ENCODE peak calls at places on chromosomes 11 and 22, in four cellular contexts. D, E, Y and N are unnamed samples.

GRCh38 chr11:11152877-11153276 is 200.2 kb downstream of the CSNK2A3 start:
- DNase-seq in D (no peak), E (no peak), Y (no peak), N (no peak)

GRCh38 chr11:78000193-78000592 is 5.7 kb upstream of the INTS4 start:
- DNase-seq in D (no peak), E (peak; percentile 56), Y (peak; percentile 73), N (peak; percentile 33)

GRCh38 chr11:67316882-67317364 is 13.6 kb downstream of the SSH3 start:
- DNase-seq in D (no peak), E (no peak), Y (no peak), N (no peak)

GRCh38 chr11:128726464-128727139 is 32.7 kb downstream of the FLI1 start:
- DNase-seq in D (no peak), E (no peak), Y (no peak), N (no peak)

GRCh38 chr22:31289335-31289734 is 3.0 kb downstream of the PIK3IP1 start:
- DNase-seq in D (no peak), E (no peak), Y (no peak), N (peak; percentile 58)

GRCh38 chr11:28366549-28367341 is 258.6 kb downstream of the METTL15 start:
- DNase-seq in D (no peak), E (no peak), Y (no peak), N (no peak)

GRCh38 chr11:88555018-88555828 is 217.7 kb upstream of the CTSC start:
- DNase-seq in D (no peak), E (no peak), Y (no peak), N (no peak)

GRCh38 chr11:2533642-2534115 is 88.9 kb downstream of the KCNQ1 start:
- DNase-seq in D (peak; percentile 80), E (peak; percentile 75), Y (peak; percentile 88), N (peak; percentile 95)

GRCh38 chr11:97033178-97033577 is 643.4 kb downstream of the JRKL start:
- DNase-seq in D (peak; percentile 4), E (no peak), Y (no peak), N (no peak)

GRCh38 chr11:62054484-62055121 is 69.2 kb upstream of the INCENP start:
- DNase-seq in D (no peak), E (no peak), Y (peak; percentile 47), N (peak; percentile 94)

GRCh38 chr11:7909585-7910325 is 21.3 kb downstream of the OR10A6 start:
- DNase-seq in D (no peak), E (no peak), Y (no peak), N (peak; percentile 16)

DNA sequence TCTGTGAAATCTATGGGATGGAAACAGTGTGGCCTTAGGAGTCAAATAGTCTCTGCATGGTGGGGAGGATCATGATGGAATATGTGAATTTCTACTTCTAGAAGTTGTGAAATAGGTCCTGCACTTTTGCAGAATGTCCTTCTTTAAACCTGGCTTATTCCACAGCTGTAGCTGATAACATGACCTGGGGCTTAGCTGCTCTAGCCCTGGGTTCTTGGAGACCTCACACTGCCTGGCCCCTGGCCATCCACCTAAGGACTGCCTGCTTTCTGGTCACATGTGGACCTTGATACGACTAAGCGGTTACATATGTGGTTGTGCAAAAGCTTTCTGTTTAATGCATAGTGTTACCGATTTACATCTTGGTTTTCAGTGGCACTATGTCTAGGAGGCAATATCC is 88.2 kb downstream of the SWAP70 start:
- DNase-seq in D (no peak), E (no peak), Y (no peak), N (peak; percentile 27)
- H3K4me2 ChIP-seq in D (no peak overlapping the region), E (no peak overlapping the region), Y (no peak overlapping the region), N (no peak overlapping the region)

GRCh38 chr11:115455606-115456005 is 48.6 kb downstream of the CADM1 start:
- DNase-seq in D (no peak), E (no peak), Y (peak; percentile 32), N (no peak)
- H3K14ac ChIP-seq in D (no peak overlapping the region), E (no peak overlapping the region), Y (no peak overlapping the region), N (no peak overlapping the region)

DNA sequence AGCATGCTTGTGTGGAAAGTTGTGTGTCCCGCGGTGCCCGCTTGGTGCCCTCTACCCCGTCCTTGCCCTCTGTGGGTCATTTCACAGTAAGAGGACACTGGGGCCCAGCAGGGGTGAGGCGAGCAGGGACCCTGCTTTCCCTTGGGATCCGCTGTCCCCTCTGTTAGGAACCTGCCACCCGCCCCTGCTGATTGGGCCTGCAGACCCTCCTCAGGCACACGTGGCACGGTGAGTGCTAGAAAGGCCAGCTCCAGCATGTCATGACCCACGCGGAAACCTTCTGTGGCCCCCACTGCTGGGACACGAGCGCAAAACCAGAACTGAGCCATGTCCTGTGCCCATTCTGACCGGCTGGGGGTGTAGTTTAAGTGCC is 353.1 kb downstream of the TBC1D22A start:
- DNase-seq in D (no peak), E (no peak), Y (peak; percentile 18), N (no peak)
- H3K4me2 ChIP-seq in D (no peak overlapping the region), E (no peak overlapping the region), Y (no peak overlapping the region), N (no peak overlapping the region)

GRCh38 chr22:37546436-37547248 is 13.6 kb upstream of the CDC42EP1 start:
- DNase-seq in D (no peak), E (no peak), Y (peak; percentile 85), N (peak; percentile 83)

GRCh38 chr22:37544955-37545702 is 15.2 kb upstream of the CDC42EP1 start:
- DNase-seq in D (no peak), E (peak; percentile 95), Y (peak; percentile 91), N (peak; percentile 90)

GRCh38 chr22:37542959-37543358 is 17.3 kb upstream of the CDC42EP1 start:
- DNase-seq in D (no peak), E (no peak), Y (no peak), N (no peak)

GRCh38 chr22:37547249-37547741 is 13.0 kb upstream of the CDC42EP1 start:
- DNase-seq in D (no peak), E (no peak), Y (no peak), N (peak; percentile 43)

DNA sequence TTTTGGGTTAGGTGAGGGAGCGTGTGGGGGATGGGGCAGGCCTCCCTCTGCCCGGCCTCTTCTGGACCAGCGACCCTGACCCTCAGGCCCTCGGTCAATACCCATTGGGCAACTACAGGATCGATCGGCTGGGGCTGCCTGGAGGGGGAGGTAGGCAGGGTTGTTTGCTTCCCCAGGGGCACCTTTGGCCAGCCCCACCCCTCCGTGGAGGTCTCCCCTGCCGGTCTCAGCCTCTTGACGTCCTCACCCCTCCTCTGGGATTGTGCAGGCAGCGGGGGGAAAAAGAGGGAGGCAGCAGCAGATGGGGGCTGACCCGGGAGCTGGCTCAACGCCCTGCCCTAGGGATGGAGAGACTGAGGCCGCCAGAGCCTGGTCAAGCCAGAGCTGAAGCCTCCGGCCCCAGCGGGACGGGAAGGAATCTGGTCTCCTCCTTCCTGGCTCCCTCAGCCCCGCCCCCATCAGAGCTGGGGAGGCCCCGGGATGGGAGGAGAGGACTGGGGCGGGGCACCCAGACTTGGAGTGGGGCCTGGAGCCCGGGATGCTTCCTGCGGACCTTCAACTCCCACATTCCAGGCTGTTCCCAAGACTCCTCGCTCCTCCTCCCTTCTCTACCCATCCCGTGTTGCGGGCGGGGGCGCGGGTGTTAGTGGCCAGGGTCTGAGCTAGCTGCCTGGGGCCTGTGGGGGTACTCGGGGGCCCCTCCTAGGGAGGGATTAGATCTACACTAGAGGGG is 14.4 kb upstream of the CDC42EP1 start:
- DNase-seq in D (peak; percentile 77), E (peak; percentile 88), Y (peak; percentile 94), N (peak; percentile 58)
- H3K14ac ChIP-seq in D (no peak overlapping the region), E (no peak overlapping the region), Y (peak overlapping the region; percentile 40), N (peak overlapping the region; percentile 98)

DNA sequence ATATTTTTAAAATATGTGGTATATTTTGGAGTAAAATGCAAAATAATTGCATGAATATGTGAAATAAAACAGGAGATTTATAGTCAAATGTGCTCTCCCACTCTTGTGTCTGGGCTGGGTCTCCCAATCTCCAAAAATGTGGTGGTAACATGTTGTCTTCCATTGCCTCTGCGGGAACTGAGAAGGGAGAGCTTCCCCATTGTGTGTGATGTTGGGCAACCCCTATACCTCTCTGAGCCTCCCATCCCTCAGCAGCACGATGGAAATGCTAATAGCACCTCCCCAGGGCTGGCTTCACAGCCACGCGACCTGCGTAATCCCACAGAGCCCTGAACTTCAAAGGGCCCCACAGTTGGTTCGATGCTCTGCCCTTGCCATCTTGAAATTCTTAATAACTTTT is 72.0 kb downstream of the TP53I11 start:
- DNase-seq in D (no peak), E (no peak), Y (no peak), N (no peak)
- H3K4me2 ChIP-seq in D (no peak overlapping the region), E (peak overlapping the region; percentile 5), Y (no peak overlapping the region), N (no peak overlapping the region)

GRCh38 chr11:65309006-65309405 is 5.7 kb upstream of the CDC42EP2 start:
- DNase-seq in D (no peak), E (no peak), Y (no peak), N (no peak)

GRCh38 chr11:65310215-65310614 is 4.5 kb upstream of the CDC42EP2 start:
- DNase-seq in D (no peak), E (no peak), Y (no peak), N (no peak)

GRCh38 chr11:65308281-65308891 is 6.3 kb upstream of the CDC42EP2 start:
- DNase-seq in D (no peak), E (no peak), Y (no peak), N (peak; percentile 35)

GRCh38 chr11:65305501-65306268 is 9.0 kb upstream of the CDC42EP2 start:
- DNase-seq in D (no peak), E (no peak), Y (no peak), N (no peak)

DNA sequence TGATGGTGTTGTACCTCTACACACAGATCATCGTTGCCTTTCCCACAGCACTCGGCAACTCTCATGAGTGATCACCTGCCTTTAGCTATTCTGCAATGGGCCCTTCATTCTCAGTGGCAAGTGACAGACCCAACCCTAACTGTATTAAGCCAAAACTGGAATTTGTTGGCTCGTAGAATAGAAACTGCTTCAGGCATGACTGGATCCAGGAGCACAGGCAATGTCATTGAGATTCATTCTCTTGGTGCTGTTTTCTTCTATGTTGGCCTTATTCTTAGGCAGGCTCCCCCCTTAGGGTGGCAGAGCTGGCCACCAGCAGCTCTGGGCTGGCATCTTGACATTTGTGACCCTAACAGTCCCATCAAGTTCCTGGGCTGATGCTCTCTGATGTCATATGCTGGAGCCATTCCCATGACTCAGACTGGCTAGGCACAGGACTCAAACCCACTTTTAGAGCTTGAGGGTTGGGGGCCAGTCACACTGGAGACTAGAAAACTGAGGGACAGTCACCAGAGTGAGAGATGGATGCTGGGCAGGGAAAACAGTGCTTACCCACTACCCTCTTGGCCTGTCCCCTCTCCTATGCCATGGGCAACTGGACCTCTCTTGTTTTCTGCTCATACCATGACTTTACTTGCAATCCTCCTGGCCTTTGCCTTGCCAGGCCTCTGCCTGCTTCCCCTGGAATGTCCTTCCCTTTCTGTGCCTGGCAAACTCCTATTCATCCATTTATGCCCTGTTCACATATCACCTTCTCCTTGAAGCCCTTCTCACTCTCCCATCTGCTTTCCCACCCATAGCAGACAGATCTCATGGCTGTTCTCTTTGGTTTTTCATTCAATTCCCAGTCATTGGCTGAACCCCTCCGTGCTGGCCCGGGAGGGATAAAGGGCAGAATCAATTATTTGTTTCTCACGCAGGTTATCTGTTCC is 7.1 kb upstream of the CDC42EP2 start:
- DNase-seq in D (no peak), E (no peak), Y (no peak), N (no peak)
- H3K14ac ChIP-seq in D (no peak overlapping the region), E (no peak overlapping the region), Y (no peak overlapping the region), N (no peak overlapping the region)

GRCh38 chr22:37996079-37996478 is 11.7 kb upstream of the SOX10 start:
- DNase-seq in D (no peak), E (no peak), Y (no peak), N (no peak)
- H3K4me2 ChIP-seq in D (no peak overlapping the region), E (no peak overlapping the region), Y (no peak overlapping the region), N (no peak overlapping the region)